ENCODE peak calls at places on chromosomes 3 and 15, in four cellular contexts. One of them, this sample, is unnamed.

GRCh38 chr3:120092444-120092843 is 1.8 kb downstream of the GSK3B start:
- DNase-seq in IMR-90: no peak
- DNase-seq in neural progenitor cell: no peak
- DNase-seq in GM12878: no peak
- DNase-seq in this sample: no peak

GRCh38 chr15:92271179-92271578 is 122.5 kb upstream of the ST8SIA2 start:
- DNase-seq in neural progenitor cell: no peak
- DNase-seq in GM12878: no peak
- DNase-seq in IMR-90: no peak
- DNase-seq in this sample: no peak

GRCh38 chr3:123409443-123410148 is 39.3 kb downstream of the ADCY5 start:
- DNase-seq in IMR-90: no peak
- DNase-seq in GM12878: no peak
- DNase-seq in neural progenitor cell: no peak
- DNase-seq in this sample: no peak

GRCh38 chr3:128618398-128618726 is 32.3 kb downstream of the RPN1 start:
- DNase-seq in GM12878: no peak
- DNase-seq in IMR-90: no peak
- DNase-seq in neural progenitor cell: no peak
- DNase-seq in this sample: no peak

GRCh38 chr15:68208136-68208535 is 3.0 kb upstream of the CALML4 start:
- DNase-seq in GM12878: no peak
- DNase-seq in neural progenitor cell: no peak
- DNase-seq in IMR-90: no peak
- DNase-seq in this sample: no peak

GRCh38 chr15:70164910-70165791 is 67.4 kb upstream of the TLE3 start:
- DNase-seq in IMR-90: no peak
- DNase-seq in neural progenitor cell: peak; percentile 76
- DNase-seq in GM12878: no peak
- DNase-seq in this sample: no peak

GRCh38 chr15:69755571-69756310 is 303.1 kb downstream of the RPLP1 start:
- DNase-seq in IMR-90: no peak
- DNase-seq in neural progenitor cell: no peak
- DNase-seq in GM12878: peak; percentile 93
- DNase-seq in this sample: peak; percentile 42

GRCh38 chr15:25543156-25543555 is 104.3 kb upstream of the UBE3A start:
- DNase-seq in neural progenitor cell: peak; percentile 15
- DNase-seq in IMR-90: peak; percentile 39
- DNase-seq in GM12878: no peak
- DNase-seq in this sample: peak; percentile 51

GRCh38 chr15:101452572-101452971 is 36.9 kb downstream of the PCSK6 start:
- DNase-seq in IMR-90: no peak
- DNase-seq in GM12878: no peak
- DNase-seq in neural progenitor cell: no peak
- DNase-seq in this sample: no peak

GRCh38 chr3:4504340-4505261 is 11.5 kb downstream of the ITPR1 start:
- DNase-seq in IMR-90: no peak
- DNase-seq in GM12878: no peak
- DNase-seq in neural progenitor cell: no peak
- DNase-seq in this sample: no peak

GRCh38 chr15:29631076-29632070 is 190.9 kb downstream of the TJP1 start:
- DNase-seq in IMR-90: no peak
- DNase-seq in GM12878: no peak
- DNase-seq in neural progenitor cell: no peak
- DNase-seq in this sample: peak; percentile 10

GRCh38 chr3:41103200-41103599 is 96.1 kb upstream of the CTNNB1 start:
- DNase-seq in GM12878: no peak
- DNase-seq in neural progenitor cell: no peak
- DNase-seq in IMR-90: no peak
- DNase-seq in this sample: no peak

GRCh38 chr15:39270976-39271375 is 309.9 kb upstream of the THBS1 start:
- DNase-seq in GM12878: no peak
- DNase-seq in IMR-90: peak; percentile 98
- DNase-seq in neural progenitor cell: no peak
- DNase-seq in this sample: peak; percentile 98

GRCh38 chr3:66729685-66730393 is 229.0 kb upstream of the LRIG1 start:
- DNase-seq in GM12878: no peak
- DNase-seq in IMR-90: no peak
- DNase-seq in neural progenitor cell: no peak
- DNase-seq in this sample: no peak

GRCh38 chr15:44735482-44736260 is 657 bp upstream of the TRIM69 start:
- DNase-seq in GM12878: no peak
- DNase-seq in neural progenitor cell: no peak
- DNase-seq in IMR-90: peak; percentile 16
- DNase-seq in this sample: no peak

GRCh38 chr3:16069149-16069922 is 105.1 kb upstream of the GALNT15 start:
- DNase-seq in IMR-90: peak; percentile 97
- DNase-seq in GM12878: no peak
- DNase-seq in neural progenitor cell: no peak
- DNase-seq in this sample: peak; percentile 98

GRCh38 chr3:59998040-59998439 is 948.2 kb upstream of the CFAP20DC start:
- DNase-seq in IMR-90: no peak
- DNase-seq in GM12878: no peak
- DNase-seq in neural progenitor cell: no peak
- DNase-seq in this sample: no peak

GRCh38 chr15:38253448-38253847 is 812 bp downstream of the SPRED1 start:
- DNase-seq in GM12878: no peak
- DNase-seq in IMR-90: peak; percentile 75
- DNase-seq in neural progenitor cell: peak; percentile 42
- DNase-seq in this sample: peak; percentile 85

GRCh38 chr3:128621234-128621633 is 29.4 kb downstream of the RPN1 start:
- DNase-seq in IMR-90: no peak
- DNase-seq in neural progenitor cell: no peak
- DNase-seq in GM12878: no peak
- DNase-seq in this sample: no peak

GRCh38 chr3:49158108-49158709 is 7.9 kb downstream of the CCDC71 start:
- DNase-seq in neural progenitor cell: peak; percentile 63
- DNase-seq in GM12878: peak; percentile 13
- DNase-seq in IMR-90: no peak
- DNase-seq in this sample: no peak

GRCh38 chr3:142211034-142211433 is 14.4 kb downstream of the GK5 start:
- DNase-seq in neural progenitor cell: peak; percentile 63
- DNase-seq in GM12878: no peak
- DNase-seq in IMR-90: no peak
- DNase-seq in this sample: no peak

GRCh38 chr3:31247850-31248618 is 284.7 kb upstream of the STT3B start:
- DNase-seq in GM12878: peak; percentile 77
- DNase-seq in IMR-90: no peak
- DNase-seq in neural progenitor cell: no peak
- DNase-seq in this sample: peak; percentile 22

GRCh38 chr15:72368895-72369294 is 6.9 kb downstream of the HEXA start:
- DNase-seq in neural progenitor cell: no peak
- DNase-seq in IMR-90: no peak
- DNase-seq in GM12878: no peak
- DNase-seq in this sample: no peak

GRCh38 chr3:10500717-10501663 is 4.4 kb downstream of the ATP2B2 start:
- DNase-seq in IMR-90: no peak
- DNase-seq in neural progenitor cell: no peak
- DNase-seq in GM12878: no peak
- DNase-seq in this sample: no peak

GRCh38 chr3:128068156-128068620 is 16.0 kb downstream of the SEC61A1 start:
- DNase-seq in neural progenitor cell: peak; percentile 74
- DNase-seq in IMR-90: peak; percentile 55
- DNase-seq in GM12878: no peak
- DNase-seq in this sample: no peak

GRCh38 chr15:22967084-22967770 is 12.9 kb downstream of the CYFIP1 start:
- DNase-seq in neural progenitor cell: no peak
- DNase-seq in IMR-90: no peak
- DNase-seq in GM12878: no peak
- DNase-seq in this sample: no peak

GRCh38 chr3:21484323-21485154 is 266.5 kb downstream of the ZNF385D start:
- DNase-seq in GM12878: peak; percentile 4
- DNase-seq in IMR-90: peak; percentile 62
- DNase-seq in neural progenitor cell: peak; percentile 79
- DNase-seq in this sample: peak; percentile 55

GRCh38 chr3:21273256-21273999 is 477.6 kb downstream of the ZNF385D start:
- DNase-seq in IMR-90: peak; percentile 2
- DNase-seq in GM12878: no peak
- DNase-seq in neural progenitor cell: no peak
- DNase-seq in this sample: peak; percentile 72

GRCh38 chr3:60584250-60584649 is 667.0 kb downstream of the FHIT start:
- DNase-seq in IMR-90: peak; percentile 76
- DNase-seq in neural progenitor cell: no peak
- DNase-seq in GM12878: no peak
- DNase-seq in this sample: peak; percentile 83

GRCh38 chr3:10363935-10364334 is 43.0 kb upstream of the SEC13 start:
- DNase-seq in neural progenitor cell: no peak
- DNase-seq in GM12878: no peak
- DNase-seq in IMR-90: no peak
- DNase-seq in this sample: no peak

GRCh38 chr3:133412511-133413165 is 12.8 kb downstream of the BFSP2 start:
- DNase-seq in IMR-90: peak; percentile 85
- DNase-seq in GM12878: no peak
- DNase-seq in neural progenitor cell: no peak
- DNase-seq in this sample: no peak

GRCh38 chr3:57966823-57967222 is 41.4 kb upstream of the FLNB start:
- DNase-seq in neural progenitor cell: no peak
- DNase-seq in IMR-90: peak; percentile 37
- DNase-seq in GM12878: no peak
- DNase-seq in this sample: no peak

GRCh38 chr15:78263351-78263781 is 996 bp upstream of the DNAJA4 start:
- DNase-seq in IMR-90: no peak
- DNase-seq in neural progenitor cell: no peak
- DNase-seq in GM12878: no peak
- DNase-seq in this sample: no peak

GRCh38 chr3:154085799-154086198 is 35.4 kb upstream of the ARHGEF26 start:
- DNase-seq in GM12878: no peak
- DNase-seq in IMR-90: no peak
- DNase-seq in neural progenitor cell: no peak
- DNase-seq in this sample: no peak

GRCh38 chr3:154086286-154086685 is 34.9 kb upstream of the ARHGEF26 start:
- DNase-seq in GM12878: no peak
- DNase-seq in IMR-90: no peak
- DNase-seq in neural progenitor cell: no peak
- DNase-seq in this sample: no peak

GRCh38 chr3:154089416-154090115 is 31.6 kb upstream of the ARHGEF26 start:
- DNase-seq in IMR-90: no peak
- DNase-seq in GM12878: no peak
- DNase-seq in neural progenitor cell: no peak
- DNase-seq in this sample: no peak

GRCh38 chr3:154095832-154096421 is 25.3 kb upstream of the ARHGEF26 start:
- DNase-seq in neural progenitor cell: no peak
- DNase-seq in GM12878: no peak
- DNase-seq in IMR-90: peak; percentile 55
- DNase-seq in this sample: no peak

GRCh38 chr3:154090116-154090420 is 31.1 kb upstream of the ARHGEF26 start:
- DNase-seq in GM12878: no peak
- DNase-seq in IMR-90: no peak
- DNase-seq in neural progenitor cell: no peak
- DNase-seq in this sample: no peak
- H3K9ac ChIP-seq in GM12878: no peak overlapping the region
- H3K9ac ChIP-seq in IMR-90: no peak overlapping the region
- H3K9ac ChIP-seq in neural progenitor cell: no peak overlapping the region
- H3K9ac ChIP-seq in this sample: no peak overlapping the region

DNA sequence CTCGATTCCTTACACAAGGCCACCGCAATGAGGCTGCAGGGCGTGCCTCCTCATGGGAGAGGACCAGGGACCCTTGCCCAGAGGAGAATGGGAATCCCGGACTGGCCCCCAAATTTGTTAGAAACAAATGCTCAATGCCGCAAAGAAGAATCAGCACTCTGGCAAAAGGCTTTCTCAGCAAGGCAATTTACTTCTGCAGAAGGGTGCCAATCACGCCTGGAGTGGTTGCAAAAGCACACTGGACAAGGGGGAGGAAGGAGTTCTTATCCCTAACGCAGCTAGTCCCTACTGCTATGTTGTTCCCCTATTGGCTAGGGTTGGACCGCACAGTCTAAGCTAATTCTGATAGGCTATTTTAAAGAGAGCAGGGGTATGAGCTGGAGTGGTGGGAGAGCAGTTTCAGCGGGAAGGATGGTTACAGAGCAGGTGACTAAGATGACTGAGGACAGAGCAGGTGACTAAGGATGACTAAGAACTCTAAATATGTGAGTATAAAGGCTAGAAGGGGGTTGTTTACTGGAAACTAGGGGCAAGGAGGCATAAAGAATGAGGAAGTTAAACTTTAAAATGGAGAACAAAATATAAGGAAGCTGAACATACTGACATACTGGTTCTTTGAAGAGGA is 48.5 kb downstream of the KATNBL1 start:
- DNase-seq in IMR-90: peak; percentile 11
- DNase-seq in neural progenitor cell: no peak
- DNase-seq in GM12878: no peak
- DNase-seq in this sample: peak; percentile 3
- H3K9me3 ChIP-seq in IMR-90: peaks cover 17% of the 10 kb centered on the region
- H3K9me3 ChIP-seq in neural progenitor cell: no peaks in the 10 kb centered on the region
- H3K9me3 ChIP-seq in GM12878: peaks cover 24% of the 10 kb centered on the region
- H3K9me3 ChIP-seq in this sample: peaks cover 12% of the 10 kb centered on the region

DNA sequence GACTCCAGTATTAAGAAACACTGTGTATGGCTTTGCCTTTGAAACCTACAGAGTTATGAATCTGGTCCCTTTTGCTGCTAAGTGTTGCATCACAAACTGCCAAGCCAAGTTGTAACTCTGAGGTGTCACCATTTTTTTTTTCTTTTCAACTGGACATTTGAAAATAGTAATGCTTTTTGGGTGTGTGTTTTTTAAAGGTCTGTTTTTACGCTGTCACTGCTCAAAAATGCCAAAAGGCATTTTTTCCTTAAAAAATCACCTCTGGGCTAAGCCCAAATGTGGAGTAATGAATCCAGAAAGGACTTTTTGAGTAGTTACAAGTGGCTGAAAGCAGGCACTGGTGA is 9.5 kb downstream of the SMAD3 start:
- DNase-seq in neural progenitor cell: no peak
- DNase-seq in IMR-90: peak; percentile 24
- DNase-seq in GM12878: no peak
- DNase-seq in this sample: no peak
- H3K9ac ChIP-seq in neural progenitor cell: no peak overlapping the region
- H3K9ac ChIP-seq in IMR-90: peak overlapping the region; percentile 12
- H3K9ac ChIP-seq in GM12878: peak overlapping the region; percentile 1
- H3K9ac ChIP-seq in this sample: peak overlapping the region; percentile 9

GRCh38 chr15:87741350-87741749 is 515.2 kb downstream of the NTRK3 start:
- DNase-seq in IMR-90: no peak
- DNase-seq in GM12878: no peak
- DNase-seq in neural progenitor cell: no peak
- DNase-seq in this sample: no peak

GRCh38 chr15:87746333-87746732 is 510.2 kb downstream of the NTRK3 start:
- DNase-seq in neural progenitor cell: no peak
- DNase-seq in GM12878: no peak
- DNase-seq in IMR-90: no peak
- DNase-seq in this sample: no peak

GRCh38 chr15:87747106-87747505 is 509.4 kb downstream of the NTRK3 start:
- DNase-seq in neural progenitor cell: no peak
- DNase-seq in GM12878: no peak
- DNase-seq in IMR-90: no peak
- DNase-seq in this sample: no peak

GRCh38 chr15:87743557-87743956 is 513.0 kb downstream of the NTRK3 start:
- DNase-seq in neural progenitor cell: no peak
- DNase-seq in IMR-90: peak; percentile 49
- DNase-seq in GM12878: no peak
- DNase-seq in this sample: no peak

DNA sequence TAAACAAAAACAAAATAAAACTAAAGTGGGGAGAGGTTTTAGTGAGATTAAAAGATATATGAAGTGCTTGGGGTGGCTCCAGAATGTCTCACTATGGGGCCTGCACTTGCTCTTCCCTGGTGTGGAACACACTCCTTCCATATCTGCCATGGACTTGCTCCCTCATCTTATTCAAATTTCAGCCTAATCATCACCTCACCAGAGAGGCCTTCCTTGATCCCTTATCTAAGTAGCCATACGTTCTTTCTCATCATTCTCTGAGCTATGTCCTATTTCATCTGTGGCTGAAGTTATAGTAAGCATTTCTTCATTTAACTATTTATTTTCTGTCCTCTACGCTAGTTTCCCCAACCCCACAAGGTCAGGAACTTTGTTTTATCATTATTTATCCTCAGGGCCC is 511.7 kb downstream of the NTRK3 start:
- DNase-seq in IMR-90: no peak
- DNase-seq in GM12878: no peak
- DNase-seq in neural progenitor cell: no peak
- DNase-seq in this sample: no peak
- H3K9me3 ChIP-seq in IMR-90: no peaks in the 10 kb centered on the region
- H3K9me3 ChIP-seq in GM12878: no peaks in the 10 kb centered on the region
- H3K9me3 ChIP-seq in neural progenitor cell: no peaks in the 10 kb centered on the region
- H3K9me3 ChIP-seq in this sample: no peaks in the 10 kb centered on the region

This sample was measured in astrocyte.